ENCODE peak calls at places on chromosome X, in eight cellular contexts. One of them, this sample, is unnamed.

GRCh38 chrX:123990169-123990568 is 28.7 kb downstream of the STAG2 start:
- DNase-seq in cerebellum: no peak
- DNase-seq in activated CD4-positive, alpha-beta T cell treated with anti-CD3 and anti-CD28 coated beads for 24 hours: no peak
- DNase-seq in OCI-LY7: no peak
- DNase-seq in NCI-H1092: no peak
- DNase-seq in lower leg skin: no peak
- DNase-seq in breast epithelium: no peak
- DNase-seq in activated T-helper 1 cell treated with Interleukin-2 at 50 U/mL for 16 hours: no peak
- DNase-seq in this sample: no peak

GRCh38 chrX:73767017-73767416 is 204.0 kb downstream of the CHIC1 start:
- DNase-seq in cerebellum: no peak
- DNase-seq in NCI-H1092: no peak
- DNase-seq in lower leg skin: no peak
- DNase-seq in OCI-LY7: no peak
- DNase-seq in breast epithelium: no peak
- DNase-seq in activated T-helper 1 cell treated with Interleukin-2 at 50 U/mL for 16 hours: no peak
- DNase-seq in activated CD4-positive, alpha-beta T cell treated with anti-CD3 and anti-CD28 coated beads for 24 hours: no peak
- DNase-seq in this sample: no peak

GRCh38 chrX:115174548-115174947 is 14.7 kb upstream of the RBMXL3 start:
- DNase-seq in NCI-H1092: no peak
- DNase-seq in OCI-LY7: no peak
- DNase-seq in lower leg skin: no peak
- DNase-seq in cerebellum: no peak
- DNase-seq in activated T-helper 1 cell treated with Interleukin-2 at 50 U/mL for 16 hours: no peak
- DNase-seq in activated CD4-positive, alpha-beta T cell treated with anti-CD3 and anti-CD28 coated beads for 24 hours: no peak
- DNase-seq in breast epithelium: no peak
- DNase-seq in this sample: no peak

GRCh38 chrX:81259714-81260395 is 58.0 kb downstream of the SH3BGRL start:
- DNase-seq in lower leg skin: no peak
- DNase-seq in OCI-LY7: no peak
- DNase-seq in activated T-helper 1 cell treated with Interleukin-2 at 50 U/mL for 16 hours: no peak
- DNase-seq in NCI-H1092: no peak
- DNase-seq in activated CD4-positive, alpha-beta T cell treated with anti-CD3 and anti-CD28 coated beads for 24 hours: no peak
- DNase-seq in breast epithelium: no peak
- DNase-seq in cerebellum: no peak
- DNase-seq in this sample: no peak

GRCh38 chrX:68894513-68895338 is 65.9 kb downstream of the EFNB1 start:
- DNase-seq in OCI-LY7: no peak
- DNase-seq in activated T-helper 1 cell treated with Interleukin-2 at 50 U/mL for 16 hours: no peak
- DNase-seq in activated CD4-positive, alpha-beta T cell treated with anti-CD3 and anti-CD28 coated beads for 24 hours: no peak
- DNase-seq in breast epithelium: peak
- DNase-seq in lower leg skin: peak
- DNase-seq in NCI-H1092: peak
- DNase-seq in cerebellum: peak
- DNase-seq in this sample: peak

GRCh38 chrX:115226929-115227328 is 7.0 kb downstream of the LRCH2 start:
- DNase-seq in cerebellum: no peak
- DNase-seq in activated T-helper 1 cell treated with Interleukin-2 at 50 U/mL for 16 hours: no peak
- DNase-seq in NCI-H1092: peak
- DNase-seq in OCI-LY7: peak
- DNase-seq in lower leg skin: no peak
- DNase-seq in activated CD4-positive, alpha-beta T cell treated with anti-CD3 and anti-CD28 coated beads for 24 hours: no peak
- DNase-seq in breast epithelium: no peak
- DNase-seq in this sample: peak

GRCh38 chrX:41603591-41603990 is 85.2 kb upstream of the GPR34 start:
- DNase-seq in activated T-helper 1 cell treated with Interleukin-2 at 50 U/mL for 16 hours: no peak
- DNase-seq in activated CD4-positive, alpha-beta T cell treated with anti-CD3 and anti-CD28 coated beads for 24 hours: no peak
- DNase-seq in lower leg skin: no peak
- DNase-seq in OCI-LY7: no peak
- DNase-seq in NCI-H1092: no peak
- DNase-seq in cerebellum: no peak
- DNase-seq in breast epithelium: no peak
- DNase-seq in this sample: no peak

GRCh38 chrX:120790118-120790517 is 85.5 kb downstream of the CT47B1 start:
- DNase-seq in cerebellum: peak
- DNase-seq in lower leg skin: peak
- DNase-seq in OCI-LY7: peak
- DNase-seq in NCI-H1092: peak
- DNase-seq in breast epithelium: no peak
- DNase-seq in activated T-helper 1 cell treated with Interleukin-2 at 50 U/mL for 16 hours: no peak
- DNase-seq in activated CD4-positive, alpha-beta T cell treated with anti-CD3 and anti-CD28 coated beads for 24 hours: peak
- DNase-seq in this sample: peak

GRCh38 chrX:78109458-78109857 is 5.4 kb downstream of the PGK1 start:
- DNase-seq in activated CD4-positive, alpha-beta T cell treated with anti-CD3 and anti-CD28 coated beads for 24 hours: no peak
- DNase-seq in lower leg skin: no peak
- DNase-seq in breast epithelium: no peak
- DNase-seq in cerebellum: no peak
- DNase-seq in NCI-H1092: no peak
- DNase-seq in activated T-helper 1 cell treated with Interleukin-2 at 50 U/mL for 16 hours: no peak
- DNase-seq in OCI-LY7: no peak
- DNase-seq in this sample: no peak

GRCh38 chrX:920234-920799 is 289.7 kb downstream of the SHOX start:
- DNase-seq in OCI-LY7: no peak
- DNase-seq in lower leg skin: no peak
- DNase-seq in activated CD4-positive, alpha-beta T cell treated with anti-CD3 and anti-CD28 coated beads for 24 hours: no peak
- DNase-seq in breast epithelium: no peak
- DNase-seq in NCI-H1092: no peak
- DNase-seq in cerebellum: no peak
- DNase-seq in activated T-helper 1 cell treated with Interleukin-2 at 50 U/mL for 16 hours: no peak
- DNase-seq in this sample: peak

GRCh38 chrX:3711331-3711917 is 2.0 kb downstream of the PRKX start:
- DNase-seq in activated CD4-positive, alpha-beta T cell treated with anti-CD3 and anti-CD28 coated beads for 24 hours: no peak
- DNase-seq in activated T-helper 1 cell treated with Interleukin-2 at 50 U/mL for 16 hours: no peak
- DNase-seq in breast epithelium: no peak
- DNase-seq in cerebellum: no peak
- DNase-seq in lower leg skin: no peak
- DNase-seq in OCI-LY7: peak
- DNase-seq in NCI-H1092: no peak
- DNase-seq in this sample: no peak

GRCh38 chrX:78333521-78333920 is 6.1 kb upstream of the CYSLTR1 start:
- DNase-seq in activated T-helper 1 cell treated with Interleukin-2 at 50 U/mL for 16 hours: no peak
- DNase-seq in lower leg skin: no peak
- DNase-seq in breast epithelium: no peak
- DNase-seq in OCI-LY7: peak
- DNase-seq in NCI-H1092: no peak
- DNase-seq in cerebellum: no peak
- DNase-seq in activated CD4-positive, alpha-beta T cell treated with anti-CD3 and anti-CD28 coated beads for 24 hours: no peak
- DNase-seq in this sample: no peak

GRCh38 chrX:42098897-42099296 is 175.5 kb upstream of the CASK start:
- DNase-seq in activated CD4-positive, alpha-beta T cell treated with anti-CD3 and anti-CD28 coated beads for 24 hours: no peak
- DNase-seq in breast epithelium: no peak
- DNase-seq in lower leg skin: no peak
- DNase-seq in OCI-LY7: no peak
- DNase-seq in cerebellum: no peak
- DNase-seq in NCI-H1092: no peak
- DNase-seq in activated T-helper 1 cell treated with Interleukin-2 at 50 U/mL for 16 hours: no peak
- DNase-seq in this sample: no peak

GRCh38 chrX:3548743-3549441 is 164.6 kb downstream of the PRKX start:
- DNase-seq in breast epithelium: no peak
- DNase-seq in cerebellum: peak
- DNase-seq in activated T-helper 1 cell treated with Interleukin-2 at 50 U/mL for 16 hours: no peak
- DNase-seq in OCI-LY7: peak
- DNase-seq in NCI-H1092: peak
- DNase-seq in lower leg skin: no peak
- DNase-seq in activated CD4-positive, alpha-beta T cell treated with anti-CD3 and anti-CD28 coated beads for 24 hours: no peak
- DNase-seq in this sample: no peak

This sample was measured in RPMI8226.